ENCODE peak calls at places on chromosomes 13 and 19, in five cellular contexts. One of them, this sample, is unnamed.

GRCh38 chr13:40576369-40576768 is 90.1 kb downstream of the FOXO1 start:
- DNase-seq in NCI-H774: no peak
- DNase-seq in stimulated activated CD4-positive, alpha-beta T cell treated with anti-CD3 and anti-CD28 coated beads, Interleukin-2, amount 100 ng/mL, for 48 hours: no peak
- DNase-seq in activated naive CD4-positive, alpha-beta T cell treated with anti-CD3 and anti-CD28 coated beads for 36 hours: peak
- DNase-seq in fibroblast of lung: no peak
- DNase-seq in this sample: no peak

GRCh38 chr19:32971012-32971595 is 654 bp downstream of the CEP89 start:
- DNase-seq in activated naive CD4-positive, alpha-beta T cell treated with anti-CD3 and anti-CD28 coated beads for 36 hours: no peak
- DNase-seq in stimulated activated CD4-positive, alpha-beta T cell treated with anti-CD3 and anti-CD28 coated beads, Interleukin-2, amount 100 ng/mL, for 48 hours: no peak
- DNase-seq in fibroblast of lung: peak
- DNase-seq in NCI-H774: no peak
- DNase-seq in this sample: no peak

GRCh38 chr19:8615813-8616596 is 5.5 kb upstream of the ADAMTS10 start:
- DNase-seq in activated naive CD4-positive, alpha-beta T cell treated with anti-CD3 and anti-CD28 coated beads for 36 hours: peak
- DNase-seq in stimulated activated CD4-positive, alpha-beta T cell treated with anti-CD3 and anti-CD28 coated beads, Interleukin-2, amount 100 ng/mL, for 48 hours: peak
- DNase-seq in fibroblast of lung: peak
- DNase-seq in NCI-H774: no peak
- DNase-seq in this sample: peak

GRCh38 chr19:4580021-4580901 is 20.8 kb upstream of the SEMA6B start:
- DNase-seq in stimulated activated CD4-positive, alpha-beta T cell treated with anti-CD3 and anti-CD28 coated beads, Interleukin-2, amount 100 ng/mL, for 48 hours: no peak
- DNase-seq in fibroblast of lung: no peak
- DNase-seq in NCI-H774: no peak
- DNase-seq in activated naive CD4-positive, alpha-beta T cell treated with anti-CD3 and anti-CD28 coated beads for 36 hours: no peak
- DNase-seq in this sample: no peak

GRCh38 chr13:27839809-27840467 is 47.7 kb downstream of the GSX1 start:
- DNase-seq in fibroblast of lung: peak
- DNase-seq in NCI-H774: peak
- DNase-seq in activated naive CD4-positive, alpha-beta T cell treated with anti-CD3 and anti-CD28 coated beads for 36 hours: no peak
- DNase-seq in stimulated activated CD4-positive, alpha-beta T cell treated with anti-CD3 and anti-CD28 coated beads, Interleukin-2, amount 100 ng/mL, for 48 hours: no peak
- DNase-seq in this sample: no peak

GRCh38 chr13:48531416-48532145 is 1.3 kb downstream of the RCBTB2 start:
- DNase-seq in stimulated activated CD4-positive, alpha-beta T cell treated with anti-CD3 and anti-CD28 coated beads, Interleukin-2, amount 100 ng/mL, for 48 hours: peak
- DNase-seq in NCI-H774: no peak
- DNase-seq in activated naive CD4-positive, alpha-beta T cell treated with anti-CD3 and anti-CD28 coated beads for 36 hours: peak
- DNase-seq in fibroblast of lung: no peak
- DNase-seq in this sample: no peak

GRCh38 chr13:48778551-48779088 is 124.9 kb downstream of the CYSLTR2 start:
- DNase-seq in fibroblast of lung: no peak
- DNase-seq in activated naive CD4-positive, alpha-beta T cell treated with anti-CD3 and anti-CD28 coated beads for 36 hours: no peak
- DNase-seq in stimulated activated CD4-positive, alpha-beta T cell treated with anti-CD3 and anti-CD28 coated beads, Interleukin-2, amount 100 ng/mL, for 48 hours: no peak
- DNase-seq in NCI-H774: no peak
- DNase-seq in this sample: no peak

GRCh38 chr13:110126391-110126961 is 180.5 kb downstream of the COL4A1 start:
- DNase-seq in stimulated activated CD4-positive, alpha-beta T cell treated with anti-CD3 and anti-CD28 coated beads, Interleukin-2, amount 100 ng/mL, for 48 hours: no peak
- DNase-seq in activated naive CD4-positive, alpha-beta T cell treated with anti-CD3 and anti-CD28 coated beads for 36 hours: no peak
- DNase-seq in fibroblast of lung: peak
- DNase-seq in NCI-H774: peak
- DNase-seq in this sample: no peak

GRCh38 chr13:28412981-28413380 is 81.9 kb downstream of the FLT1 start:
- DNase-seq in fibroblast of lung: no peak
- DNase-seq in activated naive CD4-positive, alpha-beta T cell treated with anti-CD3 and anti-CD28 coated beads for 36 hours: no peak
- DNase-seq in NCI-H774: no peak
- DNase-seq in stimulated activated CD4-positive, alpha-beta T cell treated with anti-CD3 and anti-CD28 coated beads, Interleukin-2, amount 100 ng/mL, for 48 hours: no peak
- DNase-seq in this sample: no peak

GRCh38 chr13:60720590-60720989 is 323.6 kb downstream of the TDRD3 start:
- DNase-seq in activated naive CD4-positive, alpha-beta T cell treated with anti-CD3 and anti-CD28 coated beads for 36 hours: no peak
- DNase-seq in stimulated activated CD4-positive, alpha-beta T cell treated with anti-CD3 and anti-CD28 coated beads, Interleukin-2, amount 100 ng/mL, for 48 hours: no peak
- DNase-seq in fibroblast of lung: no peak
- DNase-seq in NCI-H774: no peak
- DNase-seq in this sample: no peak

GRCh38 chr19:16001481-16002312 is 52.9 kb downstream of the OR10H4 start:
- DNase-seq in NCI-H774: no peak
- DNase-seq in fibroblast of lung: peak
- DNase-seq in activated naive CD4-positive, alpha-beta T cell treated with anti-CD3 and anti-CD28 coated beads for 36 hours: peak
- DNase-seq in stimulated activated CD4-positive, alpha-beta T cell treated with anti-CD3 and anti-CD28 coated beads, Interleukin-2, amount 100 ng/mL, for 48 hours: peak
- DNase-seq in this sample: no peak

GRCh38 chr13:20416223-20416622 is 109.4 kb downstream of the CRYL1 start:
- DNase-seq in fibroblast of lung: peak
- DNase-seq in NCI-H774: no peak
- DNase-seq in activated naive CD4-positive, alpha-beta T cell treated with anti-CD3 and anti-CD28 coated beads for 36 hours: no peak
- DNase-seq in stimulated activated CD4-positive, alpha-beta T cell treated with anti-CD3 and anti-CD28 coated beads, Interleukin-2, amount 100 ng/mL, for 48 hours: no peak
- DNase-seq in this sample: no peak

GRCh38 chr13:39406688-39407087 is 196.3 kb downstream of the LHFPL6 start:
- DNase-seq in activated naive CD4-positive, alpha-beta T cell treated with anti-CD3 and anti-CD28 coated beads for 36 hours: no peak
- DNase-seq in fibroblast of lung: no peak
- DNase-seq in stimulated activated CD4-positive, alpha-beta T cell treated with anti-CD3 and anti-CD28 coated beads, Interleukin-2, amount 100 ng/mL, for 48 hours: no peak
- DNase-seq in NCI-H774: peak
- DNase-seq in this sample: no peak

GRCh38 chr13:98462241-98462882 is 114.5 kb downstream of the STK24 start:
- DNase-seq in NCI-H774: no peak
- DNase-seq in fibroblast of lung: no peak
- DNase-seq in stimulated activated CD4-positive, alpha-beta T cell treated with anti-CD3 and anti-CD28 coated beads, Interleukin-2, amount 100 ng/mL, for 48 hours: no peak
- DNase-seq in activated naive CD4-positive, alpha-beta T cell treated with anti-CD3 and anti-CD28 coated beads for 36 hours: no peak
- DNase-seq in this sample: no peak

GRCh38 chr13:52128714-52129700 is at the start of gene NEK5:
- DNase-seq in stimulated activated CD4-positive, alpha-beta T cell treated with anti-CD3 and anti-CD28 coated beads, Interleukin-2, amount 100 ng/mL, for 48 hours: peak
- DNase-seq in NCI-H774: peak
- DNase-seq in fibroblast of lung: peak
- DNase-seq in activated naive CD4-positive, alpha-beta T cell treated with anti-CD3 and anti-CD28 coated beads for 36 hours: peak
- DNase-seq in this sample: peak

GRCh38 chr13:105165449-105166125 is 1369.9 kb downstream of the EFNB2 start:
- DNase-seq in fibroblast of lung: no peak
- DNase-seq in stimulated activated CD4-positive, alpha-beta T cell treated with anti-CD3 and anti-CD28 coated beads, Interleukin-2, amount 100 ng/mL, for 48 hours: no peak
- DNase-seq in NCI-H774: peak
- DNase-seq in activated naive CD4-positive, alpha-beta T cell treated with anti-CD3 and anti-CD28 coated beads for 36 hours: no peak
- DNase-seq in this sample: no peak

GRCh38 chr19:6271251-6271650 is 8.5 kb downstream of the MLLT1 start:
- DNase-seq in NCI-H774: no peak
- DNase-seq in stimulated activated CD4-positive, alpha-beta T cell treated with anti-CD3 and anti-CD28 coated beads, Interleukin-2, amount 100 ng/mL, for 48 hours: no peak
- DNase-seq in fibroblast of lung: peak
- DNase-seq in activated naive CD4-positive, alpha-beta T cell treated with anti-CD3 and anti-CD28 coated beads for 36 hours: no peak
- DNase-seq in this sample: no peak

GRCh38 chr13:98527526-98527925 is 49.4 kb downstream of the STK24 start:
- DNase-seq in activated naive CD4-positive, alpha-beta T cell treated with anti-CD3 and anti-CD28 coated beads for 36 hours: no peak
- DNase-seq in NCI-H774: no peak
- DNase-seq in fibroblast of lung: no peak
- DNase-seq in stimulated activated CD4-positive, alpha-beta T cell treated with anti-CD3 and anti-CD28 coated beads, Interleukin-2, amount 100 ng/mL, for 48 hours: no peak
- DNase-seq in this sample: no peak

GRCh38 chr19:291561-292280 is 518 bp upstream of the PLPP2 start:
- DNase-seq in fibroblast of lung: no peak
- DNase-seq in stimulated activated CD4-positive, alpha-beta T cell treated with anti-CD3 and anti-CD28 coated beads, Interleukin-2, amount 100 ng/mL, for 48 hours: no peak
- DNase-seq in activated naive CD4-positive, alpha-beta T cell treated with anti-CD3 and anti-CD28 coated beads for 36 hours: no peak
- DNase-seq in NCI-H774: no peak
- DNase-seq in this sample: no peak

GRCh38 chr19:49357186-49357585 is 5.0 kb downstream of the TEAD2 start:
- DNase-seq in NCI-H774: no peak
- DNase-seq in activated naive CD4-positive, alpha-beta T cell treated with anti-CD3 and anti-CD28 coated beads for 36 hours: no peak
- DNase-seq in stimulated activated CD4-positive, alpha-beta T cell treated with anti-CD3 and anti-CD28 coated beads, Interleukin-2, amount 100 ng/mL, for 48 hours: no peak
- DNase-seq in fibroblast of lung: no peak
- DNase-seq in this sample: no peak

GRCh38 chr13:40666905-40667621 is 622 bp upstream of the FOXO1 start:
- DNase-seq in stimulated activated CD4-positive, alpha-beta T cell treated with anti-CD3 and anti-CD28 coated beads, Interleukin-2, amount 100 ng/mL, for 48 hours: no peak
- DNase-seq in fibroblast of lung: no peak
- DNase-seq in NCI-H774: no peak
- DNase-seq in activated naive CD4-positive, alpha-beta T cell treated with anti-CD3 and anti-CD28 coated beads for 36 hours: no peak
- DNase-seq in this sample: peak